ENCODE peak calls at places on chromosomes 6 and 20, in ten cellular contexts. Z is CD8-positive, alpha-beta T cell; J is lung; D is neural crest cell; U is ovary; Y is GM06990; T is heart right ventricle; S is tibial artery; N is prostate gland; R is choroid plexus epithelial cell. V is an unnamed sample.

GRCh38 chr20:57650756-57651483 is 30.7 kb upstream of the ZBP1 start:
- DNase-seq in T (no peak), Y (no peak), D (no peak), R (no peak), S (no peak), N (no peak), Z (no peak), U (no peak), J (peak), V (no peak)

GRCh38 chr6:11705069-11705468 is 73.5 kb downstream of the ADTRP start:
- DNase-seq in J (no peak), T (no peak), Z (no peak), U (no peak), Y (no peak), S (no peak), R (no peak), N (no peak), D (no peak), V (no peak)

GRCh38 chr20:46638367-46639274 is 12.6 kb downstream of the SLC13A3 start:
- DNase-seq in N (no peak), R (no peak), Y (no peak), S (no peak), T (no peak), D (peak), J (no peak), U (no peak), Z (no peak), V (no peak)

GRCh38 chr6:44022296-44022661 is 105.0 kb downstream of the MRPL14 start:
- DNase-seq in J (no peak), D (no peak), T (no peak), R (no peak), Y (no peak), S (no peak), N (no peak), U (no peak), Z (no peak), V (peak)

GRCh38 chr20:57432874-57433491 is 41.8 kb downstream of the RBM38 start:
- DNase-seq in U (peak), J (peak), Z (peak), N (no peak), D (no peak), T (peak), Y (peak), R (no peak), S (no peak), V (peak)

GRCh38 chr20:46013826-46014516 is 5.3 kb downstream of the MMP9 start:
- DNase-seq in Y (peak), R (peak), D (peak), T (peak), U (peak), Z (peak), J (no peak), N (no peak), S (no peak), V (peak)

GRCh38 chr6:62150048-62150663 is 135.9 kb downstream of the KHDRBS2 start:
- DNase-seq in Z (no peak), R (peak), Y (peak), N (no peak), T (no peak), S (no peak), U (no peak), D (peak), J (no peak), V (no peak)

GRCh38 chr20:38402089-38402488 is 33.0 kb downstream of the SNHG17 start:
- DNase-seq in Y (no peak), R (no peak), U (no peak), N (no peak), Z (no peak), J (no peak), T (no peak), S (no peak), D (no peak), V (no peak)

GRCh38 chr6:67009818-67010217 is 1302.8 kb upstream of the EYS start:
- DNase-seq in Y (no peak), R (peak), N (no peak), U (no peak), T (no peak), S (no peak), Z (no peak), D (no peak), J (no peak), V (no peak)

GRCh38 chr20:36173451-36173933 is 19.0 kb downstream of the EPB41L1 start:
- DNase-seq in U (no peak), R (peak), J (no peak), Y (no peak), Z (no peak), D (peak), S (no peak), N (no peak), T (no peak), V (peak)

GRCh38 chr6:159152014-159152413 is 17.2 kb upstream of the FNDC1 start:
- DNase-seq in T (no peak), N (no peak), R (peak), Y (no peak), D (no peak), S (no peak), U (no peak), Z (no peak), J (no peak), V (no peak)

GRCh38 chr6:56772737-56773184 is 130.1 kb upstream of the DST start:
- DNase-seq in D (no peak), S (peak), Z (no peak), N (no peak), U (no peak), Y (no peak), J (no peak), T (no peak), R (peak), V (no peak)
- TF ChIP-seq CTCF in D (no peak), S (no peak), Z (no peak), N (no peak), U (no peak), Y (no peak), J (no peak), T (no peak), R (no peak), V (no peak)

GRCh38 chr6:162124710-162125435 is 602.7 kb downstream of the PRKN start:
- DNase-seq in Z (no peak), D (no peak), J (no peak), N (no peak), R (no peak), Y (no peak), T (no peak), U (no peak), S (no peak), V (no peak)

GRCh38 chr6:162119349-162119748 is 608.2 kb downstream of the PRKN start:
- DNase-seq in Z (no peak), J (no peak), T (peak), D (no peak), S (peak), U (no peak), N (no peak), Y (no peak), R (peak), V (peak)

GRCh38 chr6:162125659-162126058 is 601.9 kb downstream of the PRKN start:
- DNase-seq in D (no peak), S (no peak), N (no peak), Y (no peak), Z (no peak), T (no peak), R (no peak), J (no peak), U (no peak), V (no peak)

GRCh38 chr6:162118706-162119105 is 608.9 kb downstream of the PRKN start:
- DNase-seq in Y (no peak), U (no peak), N (no peak), S (no peak), Z (no peak), R (no peak), J (no peak), T (no peak), D (no peak), V (no peak)

DNA sequence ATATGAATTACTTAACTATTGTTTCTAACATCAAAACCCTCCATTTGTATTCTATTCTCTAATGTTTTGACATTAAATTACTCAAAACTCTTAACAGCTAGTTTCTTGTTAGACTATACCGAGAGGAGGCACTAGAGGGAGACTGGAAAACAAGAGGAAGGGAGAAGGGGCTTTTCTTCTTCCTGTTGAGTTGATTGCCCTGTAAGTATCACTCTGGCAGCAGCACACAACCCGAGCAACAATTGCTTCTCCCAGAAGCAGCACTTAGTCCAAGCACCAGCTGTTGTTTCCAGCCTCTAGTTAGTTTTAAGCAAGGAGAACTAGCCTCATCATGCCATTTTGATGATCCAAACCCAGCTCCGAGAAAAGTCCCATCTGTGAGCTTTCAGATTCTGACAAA is 603.8 kb downstream of the PRKN start:
- DNase-seq in Z (no peak), J (no peak), S (no peak), U (no peak), D (no peak), T (no peak), N (no peak), Y (no peak), R (peak), V (no peak)
- TF ChIP-seq CTCF in Z (no peak), J (no peak), S (no peak), U (no peak), D (peak), T (no peak), N (no peak), Y (no peak), R (peak), V (peak)

GRCh38 chr6:79697430-79697829 is 66.3 kb downstream of the SH3BGRL2 start:
- DNase-seq in Z (no peak), U (no peak), J (no peak), Y (no peak), S (no peak), N (no peak), T (no peak), D (no peak), R (no peak), V (no peak)
- TF ChIP-seq CTCF in Z (no peak), U (no peak), J (no peak), Y (no peak), S (no peak), N (no peak), T (no peak), D (no peak), R (no peak), V (no peak)

DNA sequence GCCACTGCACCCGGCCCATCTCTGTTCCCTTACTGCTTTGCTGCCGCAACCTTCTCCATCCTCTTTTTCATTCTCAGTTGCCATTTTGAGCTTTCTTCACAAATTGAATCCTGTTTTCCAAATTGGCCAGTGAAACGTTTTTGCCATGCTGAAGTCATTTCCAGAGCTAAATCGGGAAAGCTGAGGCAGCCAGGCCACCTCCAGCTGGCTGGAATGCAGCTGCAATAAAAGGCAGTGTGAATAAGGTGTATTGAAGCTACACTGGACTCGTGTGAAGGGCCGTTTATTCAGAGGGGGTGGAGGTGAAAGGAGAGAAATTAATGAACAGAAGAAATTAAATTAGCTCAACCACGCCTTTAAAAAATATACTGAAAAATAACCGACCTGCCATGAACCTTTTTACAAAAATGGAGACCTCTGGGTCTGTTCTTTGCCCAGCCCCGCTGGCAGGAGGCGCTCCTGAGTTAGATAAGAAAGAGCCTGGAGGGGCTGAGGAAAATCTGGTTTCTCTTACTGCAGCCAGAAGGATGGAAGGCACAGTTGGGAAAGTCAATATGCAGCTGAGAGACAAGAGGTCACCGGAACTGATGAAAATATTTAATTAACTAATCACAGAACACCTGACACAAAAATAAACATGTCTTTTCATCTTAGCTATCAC is 283.9 kb downstream of the FOXC1 start:
- DNase-seq in S (no peak), R (peak), J (no peak), T (no peak), Y (no peak), D (no peak), Z (no peak), N (no peak), U (no peak), V (no peak)
- TF ChIP-seq CTCF in S (peak), R (peak), J (no peak), T (no peak), Y (peak), D (peak), Z (no peak), N (no peak), U (no peak), V (no peak)

DNA sequence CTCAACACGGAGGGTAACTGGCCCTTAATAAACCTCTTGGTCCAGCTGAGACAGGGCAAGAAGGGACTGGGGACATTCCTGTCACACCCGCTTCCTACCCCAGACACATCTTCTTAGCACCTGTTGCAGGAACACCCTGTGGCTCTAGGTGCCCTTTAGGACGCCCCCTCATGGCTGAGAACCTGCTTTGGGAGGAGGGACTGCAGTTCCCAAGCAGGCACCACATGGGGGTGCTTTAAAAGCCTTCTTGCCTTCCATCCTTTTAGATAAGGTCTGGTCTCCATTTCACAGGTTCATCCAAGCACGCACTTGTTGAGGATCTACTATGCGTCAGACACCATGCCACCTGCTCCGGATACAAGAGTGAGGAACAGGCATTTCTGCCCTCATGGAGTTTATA is 26.6 kb downstream of the NSFL1C start:
- DNase-seq in Y (no peak), N (no peak), Z (no peak), J (no peak), D (no peak), T (no peak), U (no peak), S (no peak), R (peak), V (no peak)
- TF ChIP-seq CTCF in Y (peak), N (no peak), Z (no peak), J (no peak), D (no peak), T (no peak), U (no peak), S (no peak), R (peak), V (no peak)

GRCh38 chr20:50153153-50153499 is 397 bp downstream of the PEDS1 start:
- DNase-seq in R (no peak), U (no peak), N (no peak), Y (no peak), J (no peak), Z (no peak), T (no peak), S (no peak), D (no peak), V (no peak)

GRCh38 chr20:50149481-50150254 is 3.9 kb downstream of the PEDS1 start:
- DNase-seq in S (no peak), Y (no peak), R (no peak), D (no peak), U (no peak), Z (no peak), N (no peak), J (no peak), T (no peak), V (no peak)

GRCh38 chr20:50151034-50151743 is 2.3 kb downstream of the PEDS1 start:
- DNase-seq in D (no peak), J (peak), Z (no peak), U (no peak), Y (no peak), R (no peak), N (peak), T (no peak), S (no peak), V (no peak)

GRCh38 chr20:50153500-50154377 is at the start of gene PEDS1:
- DNase-seq in Z (peak), S (peak), D (peak), J (peak), N (peak), R (peak), U (peak), Y (peak), T (peak), V (peak)

GRCh38 chr20:50152394-50153152 is 950 bp downstream of the PEDS1 start:
- DNase-seq in U (no peak), S (no peak), N (no peak), D (no peak), J (no peak), Z (no peak), R (no peak), T (no peak), Y (no peak), V (no peak)
- TF ChIP-seq CTCF in U (no peak), S (no peak), N (no peak), D (no peak), J (no peak), Z (no peak), R (peak), T (no peak), Y (no peak), V (no peak)

DNA sequence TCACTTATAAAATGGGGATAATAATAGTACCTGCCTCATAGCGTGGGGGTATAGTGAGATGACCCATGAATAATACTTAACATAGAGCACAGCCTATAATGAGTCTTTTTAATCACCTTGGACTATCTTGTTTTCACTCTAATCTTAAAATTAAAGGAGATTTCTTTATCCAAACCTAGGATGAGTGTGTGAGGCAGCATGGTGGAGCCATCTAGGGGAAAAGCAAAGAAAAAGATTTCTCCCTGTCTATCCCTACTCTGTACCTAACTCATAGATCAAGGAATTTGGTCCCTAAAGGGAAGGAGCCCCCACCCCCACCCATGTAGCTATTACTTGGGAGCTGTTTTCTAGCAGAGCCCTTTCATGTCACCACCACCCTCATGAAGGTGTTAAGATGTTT is 45.2 kb upstream of the PAK5 start:
- DNase-seq in D (no peak), S (no peak), N (no peak), Z (no peak), R (peak), U (no peak), J (no peak), T (no peak), Y (no peak), V (no peak)
- TF ChIP-seq CTCF in D (peak), S (no peak), N (no peak), Z (no peak), R (peak), U (no peak), J (no peak), T (no peak), Y (peak), V (no peak)

GRCh38 chr6:144063744-144064401 is 31.5 kb downstream of the SF3B5 start:
- DNase-seq in D (peak), T (peak), N (peak), U (peak), R (peak), Y (peak), S (peak), Z (peak), J (peak), V (peak)
- TF ChIP-seq CTCF in D (peak), T (no peak), N (no peak), U (no peak), R (no peak), Y (peak), S (peak), Z (no peak), J (no peak), V (peak)

GRCh38 chr6:151241853-151242252 is 2.1 kb downstream of the AKAP12 start:
- DNase-seq in S (no peak), Z (no peak), U (no peak), Y (no peak), R (peak), J (no peak), D (no peak), T (no peak), N (no peak), V (no peak)

GRCh38 chr6:151239603-151240035 is at the start of gene AKAP12:
- DNase-seq in U (peak), Z (no peak), R (peak), D (no peak), Y (peak), N (no peak), J (no peak), T (peak), S (peak), V (no peak)

GRCh38 chr6:151240036-151240685 is 394 bp downstream of the AKAP12 start:
- DNase-seq in Z (no peak), J (peak), D (peak), T (peak), Y (peak), R (peak), S (peak), N (peak), U (peak), V (no peak)

GRCh38 chr6:151242420-151242841 is 2.7 kb downstream of the AKAP12 start:
- DNase-seq in T (no peak), N (no peak), D (no peak), S (no peak), U (peak), Z (no peak), J (no peak), R (peak), Y (no peak), V (no peak)

GRCh38 chr6:151240861-151241642 is 1.3 kb downstream of the AKAP12 start:
- DNase-seq in R (peak), S (peak), Z (no peak), D (peak), Y (peak), T (peak), J (peak), N (peak), U (peak), V (no peak)
- TF ChIP-seq CTCF in R (no peak), S (no peak), Z (no peak), D (no peak), Y (no peak), T (no peak), J (no peak), N (no peak), U (peak), V (no peak)

GRCh38 chr6:109912136-109912535 is 66.0 kb upstream of the GPR6 start:
- DNase-seq in S (no peak), U (no peak), R (no peak), D (no peak), N (no peak), T (no peak), J (no peak), Y (no peak), Z (no peak), V (no peak)
- TF ChIP-seq CTCF in S (no peak), U (no peak), R (no peak), D (no peak), N (no peak), T (no peak), J (no peak), Y (no peak), Z (no peak), V (no peak)